ENCODE peak calls at places on chromosomes 3 and 15, in ten cellular contexts. C is tibial nerve; L is aorta; D is CD4-positive, CD25-positive, alpha-beta regulatory T cell; I is ovary; F is Peyer's patch; G is naive thymus-derived CD4-positive, alpha-beta T cell; S is pancreas; M is GM23248; A is body of pancreas. J is an unnamed sample.

GRCh38 chr3:27591321-27591711 is 107.1 kb upstream of the SLC4A7 start:
- DNase-seq in C (no peak), L (no peak), D (no peak), I (no peak), F (no peak), G (no peak), S (no peak), M (peak; percentile 20), A (no peak), J (no peak)

GRCh38 chr3:178623666-178624255 is 87.5 kb downstream of the KCNMB2 start:
- DNase-seq in C (no peak), L (no peak), D (no peak), I (peak; percentile 22), F (no peak), G (no peak), S (no peak), M (no peak), A (no peak), J (no peak)

GRCh38 chr3:188583476-188584161 is 429.7 kb downstream of the LPP start:
- DNase-seq in C (no peak), L (no peak), D (no peak), I (no peak), F (peak; percentile 68), G (no peak), S (no peak), M (no peak), A (no peak), J (no peak)

GRCh38 chr3:157407769-157408168 is 28.9 kb upstream of the PTX3 start:
- DNase-seq in C (no peak), L (no peak), D (no peak), I (no peak), F (no peak), G (no peak), S (no peak), M (no peak), A (no peak), J (no peak)

GRCh38 chr3:147958754-147959153 is 549.6 kb downstream of the ZIC1 start:
- DNase-seq in C (no peak), L (no peak), D (no peak), I (no peak), F (no peak), G (no peak), S (no peak), M (no peak), A (no peak), J (no peak)

GRCh38 chr15:41944313-41944940 is 27.9 kb downstream of the EHD4 start:
- DNase-seq in C (no peak), L (peak; percentile 76), D (no peak), I (peak; percentile 64), F (no peak), G (no peak), S (no peak), M (peak; percentile 95), A (peak; percentile 63), J (no peak)

GRCh38 chr3:100155105-100155504 is 40.8 kb upstream of the FILIP1L start:
- DNase-seq in C (no peak), L (no peak), D (no peak), I (no peak), F (no peak), G (no peak), S (no peak), M (peak; percentile 65), A (no peak), J (no peak)

GRCh38 chr3:74532446-74532845 is 82.0 kb downstream of the CNTN3 start:
- DNase-seq in C (no peak), L (peak; percentile 51), D (no peak), I (no peak), F (no peak), G (no peak), S (no peak), M (peak; percentile 93), A (no peak), J (no peak)

GRCh38 chr15:28896944-28897343 is 11.2 kb downstream of the APBA2 start:
- DNase-seq in C (no peak), L (no peak), D (no peak), I (no peak), F (no peak), G (no peak), S (no peak), M (peak; percentile 37), A (no peak), J (no peak)

GRCh38 chr15:57570994-57571393 is 20.7 kb upstream of the MYZAP start:
- DNase-seq in C (no peak), L (no peak), D (no peak), I (no peak), F (no peak), G (no peak), S (no peak), M (peak; percentile 76), A (no peak), J (no peak)

GRCh38 chr15:68614621-68615035 is 35.8 kb downstream of the CORO2B start:
- DNase-seq in C (peak; percentile 30), L (no peak), D (no peak), I (peak; percentile 50), F (no peak), G (no peak), S (no peak), M (no peak), A (no peak), J (no peak)

GRCh38 chr3:102200126-102200525 is 234.7 kb upstream of the ZPLD1 start:
- DNase-seq in C (no peak), L (no peak), D (no peak), I (no peak), F (no peak), G (no peak), S (no peak), M (peak; percentile 33), A (no peak), J (no peak)

GRCh38 chr3:156729460-156730179 is 55.2 kb downstream of the TIPARP start:
- DNase-seq in C (no peak), L (no peak), D (no peak), I (no peak), F (no peak), G (no peak), S (no peak), M (no peak), A (no peak), J (no peak)

GRCh38 chr3:36924748-36925521 is 19.9 kb downstream of the TRANK1 start:
- DNase-seq in C (no peak), L (no peak), D (no peak), I (no peak), F (no peak), G (no peak), S (no peak), M (no peak), A (no peak), J (no peak)

GRCh38 chr15:100108346-100108745 is 233.4 kb downstream of the ADAMTS17 start:
- DNase-seq in C (no peak), L (no peak), D (no peak), I (no peak), F (peak; percentile 36), G (no peak), S (no peak), M (no peak), A (no peak), J (no peak)

GRCh38 chr3:143650120-143650519 is 198.1 kb downstream of the SLC9A9 start:
- DNase-seq in C (no peak), L (no peak), D (no peak), I (no peak), F (no peak), G (no peak), S (no peak), M (no peak), A (no peak), J (no peak)
- H3K4me1 ChIP-seq in C (no peaks in the 10 kb centered on the region), L (peaks cover 2% of the 10 kb centered on the region), D (no peaks in the 10 kb centered on the region), I (peaks cover 1% of the 10 kb centered on the region), F (no peaks in the 10 kb centered on the region), G (no peaks in the 10 kb centered on the region), S (no peaks in the 10 kb centered on the region), M (peaks cover 22% of the 10 kb centered on the region), A (no peaks in the 10 kb centered on the region), J (no peaks in the 10 kb centered on the region)

DNA sequence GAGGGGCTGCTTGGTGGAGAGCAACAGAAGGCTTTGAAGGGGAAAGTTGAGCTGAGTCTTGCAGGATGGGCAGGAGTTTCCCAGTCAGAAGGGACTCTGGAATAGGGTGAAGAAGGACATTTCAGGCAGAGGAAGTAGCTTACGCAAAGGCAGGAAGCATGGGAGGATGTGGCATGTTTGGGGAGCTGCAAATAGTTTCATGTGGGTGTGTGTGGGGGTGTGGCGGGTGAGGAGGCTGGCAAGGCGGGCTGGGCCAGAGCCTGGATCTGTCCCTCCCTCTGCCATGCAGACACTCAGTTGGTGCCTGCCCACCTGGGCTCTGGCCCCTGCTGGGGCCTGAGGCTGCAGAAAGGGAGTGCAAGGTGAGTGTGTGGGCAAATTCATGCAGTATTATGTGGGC is 10.4 kb downstream of the TEX264 start:
- DNase-seq in C (no peak), L (peak; percentile 71), D (peak; percentile 19), I (no peak), F (peak; percentile 77), G (peak; percentile 32), S (peak; percentile 4), M (peak; percentile 22), A (peak; percentile 18), J (peak; percentile 43)
- H3K4me1 ChIP-seq in C (no peaks in the 10 kb centered on the region), L (no peaks in the 10 kb centered on the region), D (peaks cover 98% of the 10 kb centered on the region), I (no peaks in the 10 kb centered on the region), F (peaks cover 30% of the 10 kb centered on the region), G (peaks cover 78% of the 10 kb centered on the region), S (no peaks in the 10 kb centered on the region), M (peaks cover 15% of the 10 kb centered on the region), A (no peaks in the 10 kb centered on the region), J (peaks cover 41% of the 10 kb centered on the region)

DNA sequence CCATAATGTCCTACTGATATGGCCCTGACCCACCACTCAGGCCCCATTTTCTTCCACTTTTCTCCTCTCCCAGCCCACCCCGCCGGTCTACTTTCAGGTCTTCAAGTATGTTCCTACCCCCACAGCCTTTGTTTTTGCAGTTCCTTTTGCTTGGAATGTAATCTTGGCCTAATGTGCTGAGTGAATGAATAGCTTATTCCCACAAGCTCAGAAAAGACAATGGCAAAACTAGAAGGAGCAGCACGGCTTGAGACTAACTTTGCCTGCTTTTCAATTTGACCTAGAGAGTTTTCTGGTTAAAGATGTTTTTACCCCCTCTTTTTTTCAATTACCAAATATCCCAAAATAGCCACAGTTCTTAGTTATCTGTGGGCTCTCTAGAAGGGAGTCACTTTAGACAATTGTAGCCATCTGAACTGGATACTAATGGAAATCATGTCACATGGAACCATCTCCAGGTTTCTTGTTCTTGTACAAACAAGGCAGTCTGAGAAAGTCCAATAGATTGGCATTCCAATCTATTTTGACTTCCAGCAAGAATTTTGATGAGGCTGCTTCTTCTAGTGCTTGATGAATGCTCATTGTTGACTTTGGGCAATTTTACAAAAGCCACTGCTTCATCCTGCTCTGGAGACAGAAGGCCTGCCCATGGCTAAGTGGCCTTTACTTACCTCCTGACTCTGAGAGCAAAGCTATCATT is 16.3 kb upstream of the LMCD1 start:
- DNase-seq in C (no peak), L (no peak), D (no peak), I (no peak), F (no peak), G (no peak), S (no peak), M (no peak), A (no peak), J (no peak)
- H3K4me1 ChIP-seq in C (no peaks in the 10 kb centered on the region), L (peaks cover under 1% of the 10 kb centered on the region), D (no peaks in the 10 kb centered on the region), I (peaks cover 13% of the 10 kb centered on the region), F (no peaks in the 10 kb centered on the region), G (no peaks in the 10 kb centered on the region), S (peaks cover 9% of the 10 kb centered on the region), M (peaks cover 41% of the 10 kb centered on the region), A (peaks cover 34% of the 10 kb centered on the region), J (peaks cover 39% of the 10 kb centered on the region)

DNA sequence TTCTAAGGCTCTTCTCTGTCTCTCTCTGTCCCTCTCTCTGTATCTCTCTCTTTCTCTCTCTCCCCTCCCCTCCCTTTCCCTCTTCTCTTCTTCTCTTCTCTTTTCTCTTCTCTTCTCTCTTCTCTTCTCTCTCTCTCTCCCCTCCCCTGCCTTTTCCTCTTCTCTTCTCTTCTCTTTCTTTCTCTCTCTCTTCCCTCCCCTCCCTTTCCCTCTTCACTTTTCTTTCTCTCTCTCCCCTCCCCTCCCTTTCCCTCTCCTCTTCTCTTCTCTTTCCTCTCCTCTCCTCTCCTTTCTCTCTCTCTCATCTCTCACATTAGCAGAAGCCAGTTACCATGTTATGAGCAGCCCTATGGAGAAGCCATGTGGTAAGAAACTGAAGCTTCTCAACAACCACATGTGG is 25.0 kb upstream of the SLC25A36 start:
- DNase-seq in C (no peak), L (no peak), D (no peak), I (no peak), F (no peak), G (no peak), S (no peak), M (no peak), A (no peak), J (no peak)
- H3K4me1 ChIP-seq in C (no peaks in the 10 kb centered on the region), L (no peaks in the 10 kb centered on the region), D (no peaks in the 10 kb centered on the region), I (no peaks in the 10 kb centered on the region), F (no peaks in the 10 kb centered on the region), G (no peaks in the 10 kb centered on the region), S (peaks cover 16% of the 10 kb centered on the region), M (no peaks in the 10 kb centered on the region), A (peaks cover 29% of the 10 kb centered on the region), J (no peaks in the 10 kb centered on the region)

J was measured in upper lobe of left lung.